ENCODE peak calls at places on chromosome 15, in six cellular contexts. Y is skeletal muscle cell; D is uterus; C is CD4-positive, alpha-beta T cell; J is stimulated activated naive B cell treated with anti-CD40 and anti-IgM and Interleukin-4, amounts not matched to agents 10 μg/mL and 1 μg/mL and 100 μg/mL, for 72 hours; N is fibroblast of lung. U is an unnamed sample.

GRCh38 chr15:42523331-42523730 is 25.3 kb downstream of the LRRC57 start:
- DNase-seq in Y (no peak), D (no peak), C (no peak), J (no peak), N (no peak), U (no peak)

GRCh38 chr15:20386198-20386597 is 155.4 kb downstream of the GOLGA6L6 start:
- DNase-seq in Y (no peak), D (no peak), C (no peak), J (no peak), N (no peak), U (no peak)

GRCh38 chr15:63277893-63278505 is 594 bp downstream of the APH1B start:
- DNase-seq in Y (no peak), D (peak), C (no peak), J (no peak), N (no peak), U (no peak)

GRCh38 chr15:38709196-38709595 is 144.6 kb upstream of the RASGRP1 start:
- DNase-seq in Y (no peak), D (no peak), C (no peak), J (no peak), N (no peak), U (no peak)

GRCh38 chr15:86661580-86661979 is 581.9 kb downstream of the AGBL1 start:
- DNase-seq in Y (no peak), D (no peak), C (no peak), J (no peak), N (no peak), U (no peak)

GRCh38 chr15:70507772-70508351 is 255.5 kb downstream of the UACA start:
- DNase-seq in Y (no peak), D (no peak), C (no peak), J (no peak), N (peak), U (no peak)

GRCh38 chr15:51240066-51240465 is 98.3 kb downstream of the CYP19A1 start:
- DNase-seq in Y (no peak), D (no peak), C (no peak), J (no peak), N (no peak), U (no peak)

GRCh38 chr15:56886450-56886856 is 32.0 kb upstream of the TCF12 start:
- DNase-seq in Y (no peak), D (no peak), C (no peak), J (peak), N (no peak), U (no peak)

GRCh38 chr15:29102911-29103824 is 166.5 kb downstream of the NSMCE3 start:
- DNase-seq in Y (no peak), D (no peak), C (no peak), J (no peak), N (no peak), U (peak)

GRCh38 chr15:62119224-62119925 is 45.7 kb downstream of the C2CD4B start:
- DNase-seq in Y (peak), D (no peak), C (no peak), J (no peak), N (peak), U (peak)

GRCh38 chr15:44193651-44194396 is 1.2 kb downstream of the FRMD5 start:
- DNase-seq in Y (peak), D (no peak), C (no peak), J (no peak), N (peak), U (peak)

GRCh38 chr15:43151688-43152087 is 18.3 kb downstream of the TMEM62 start:
- DNase-seq in Y (no peak), D (no peak), C (no peak), J (no peak), N (no peak), U (no peak)

GRCh38 chr15:30992073-30992363 is 590 bp upstream of the MTMR10 start:
- DNase-seq in Y (no peak), D (no peak), C (no peak), J (no peak), N (no peak), U (no peak)

GRCh38 chr15:43483306-43484128 is 9.4 kb downstream of the TP53BP1 start:
- DNase-seq in Y (no peak), D (no peak), C (no peak), J (no peak), N (peak), U (no peak)

GRCh38 chr15:89514596-89515406 is 18.4 kb upstream of the RHCG start:
- DNase-seq in Y (no peak), D (no peak), C (no peak), J (no peak), N (no peak), U (no peak)

GRCh38 chr15:68641376-68641775 is 62.6 kb downstream of the CORO2B start:
- DNase-seq in Y (no peak), D (no peak), C (no peak), J (no peak), N (no peak), U (no peak)

GRCh38 chr15:38714309-38715072 is 149.9 kb upstream of the RASGRP1 start:
- DNase-seq in Y (peak), D (no peak), C (no peak), J (no peak), N (peak), U (peak)

GRCh38 chr15:53307952-53308624 is 451.4 kb downstream of the WDR72 start:
- DNase-seq in Y (no peak), D (no peak), C (no peak), J (no peak), N (no peak), U (no peak)

GRCh38 chr15:89492934-89493631 is 3.3 kb downstream of the RHCG start:
- DNase-seq in Y (no peak), D (no peak), C (no peak), J (no peak), N (no peak), U (no peak)

GRCh38 chr15:59741274-59741906 is 52.3 kb upstream of the BNIP2 start:
- DNase-seq in Y (no peak), D (no peak), C (no peak), J (no peak), N (peak), U (peak)

GRCh38 chr15:44435893-44436667 is 8.7 kb downstream of the CTDSPL2 start:
- DNase-seq in Y (no peak), D (no peak), C (no peak), J (no peak), N (peak), U (no peak)

GRCh38 chr15:49988766-49989165 is 130.3 kb downstream of the ATP8B4 start:
- DNase-seq in Y (no peak), D (no peak), C (no peak), J (no peak), N (no peak), U (no peak)

GRCh38 chr15:71716990-71717389 is 93.4 kb upstream of the NR2E3 start:
- DNase-seq in Y (no peak), D (no peak), C (no peak), J (no peak), N (peak), U (no peak)

GRCh38 chr15:85403745-85404144 is 23.3 kb downstream of the AKAP13 start:
- DNase-seq in Y (peak), D (no peak), C (no peak), J (no peak), N (peak), U (no peak)

GRCh38 chr15:66100761-66101160 is 152.8 kb downstream of the MEGF11 start:
- DNase-seq in Y (no peak), D (no peak), C (no peak), J (no peak), N (no peak), U (no peak)

GRCh38 chr15:94607176-94607654 is 375.9 kb downstream of the MCTP2 start:
- DNase-seq in Y (no peak), D (no peak), C (no peak), J (no peak), N (peak), U (no peak)

GRCh38 chr15:92624401-92624991 is 31.1 kb downstream of the FAM174B start:
- DNase-seq in Y (peak), D (peak), C (no peak), J (no peak), N (no peak), U (no peak)

GRCh38 chr15:70127797-70128756 is 30.4 kb upstream of the TLE3 start:
- DNase-seq in Y (no peak), D (no peak), C (no peak), J (no peak), N (no peak), U (no peak)

GRCh38 chr15:69338535-69339213 is 40.0 kb downstream of the PAQR5 start:
- DNase-seq in Y (no peak), D (no peak), C (no peak), J (no peak), N (no peak), U (no peak)

GRCh38 chr15:77836901-77837648 is 204.4 kb upstream of the LINGO1 start:
- DNase-seq in Y (no peak), D (no peak), C (no peak), J (no peak), N (no peak), U (no peak)

GRCh38 chr15:65540314-65540713 is 10.1 kb downstream of the HACD3 start:
- DNase-seq in Y (no peak), D (no peak), C (no peak), J (no peak), N (no peak), U (no peak)

GRCh38 chr15:40081691-40082194 is 26.9 kb downstream of the BMF start:
- DNase-seq in Y (no peak), D (peak), C (no peak), J (no peak), N (peak), U (peak)

GRCh38 chr15:68402432-68403160 is 29.4 kb downstream of the ITGA11 start:
- DNase-seq in Y (no peak), D (peak), C (no peak), J (no peak), N (no peak), U (no peak)

GRCh38 chr15:82543155-82543554 is 2.9 kb upstream of the RPS17 start:
- DNase-seq in Y (peak), D (no peak), C (no peak), J (no peak), N (peak), U (peak)

GRCh38 chr15:71151061-71151460 is 35.8 kb downstream of the THSD4 start:
- DNase-seq in Y (no peak), D (no peak), C (no peak), J (no peak), N (no peak), U (no peak)

GRCh38 chr15:41870689-41871081 is 23.2 kb downstream of the SPTBN5 start:
- DNase-seq in Y (peak), D (no peak), C (peak), J (no peak), N (peak), U (peak)

GRCh38 chr15:63587527-63587926 is 9.7 kb upstream of the FBXL22 start:
- DNase-seq in Y (no peak), D (no peak), C (no peak), J (no peak), N (peak), U (no peak)